ENCODE peak calls at places on chromosomes 12 and 14, in four cellular contexts. Q is cardiac muscle cell, I is WERI-Rb-1, K is dorsolateral prefrontal cortex. G is an unnamed sample.

GRCh38 chr14:23348297-23348655 is 4.4 kb downstream of the SLC22A17 start:
- DNase-seq in Q (no peak), I (no peak), K (no peak), G (no peak)

GRCh38 chr12:91777268-91777997 is 368.2 kb downstream of the BTG1 start:
- DNase-seq in Q (no peak), I (no peak), K (no peak), G (no peak)

GRCh38 chr14:66435683-66436082 is 50.5 kb upstream of the CCDC196 start:
- DNase-seq in Q (no peak), I (no peak), K (no peak), G (no peak)

GRCh38 chr12:10364839-10365681 is 24.8 kb downstream of the KLRK1 start:
- DNase-seq in Q (peak), I (no peak), K (peak), G (peak)

GRCh38 chr14:53458368-53458814 is 305.3 kb upstream of the DDHD1 start:
- DNase-seq in Q (peak), I (no peak), K (no peak), G (no peak)

GRCh38 chr14:61033024-61033423 is 52.0 kb downstream of the SLC38A6 start:
- DNase-seq in Q (no peak), I (no peak), K (no peak), G (no peak)

GRCh38 chr12:5562581-5562980 is 130.7 kb downstream of the NTF3 start:
- DNase-seq in Q (no peak), I (no peak), K (no peak), G (no peak)

GRCh38 chr12:117594481-117594880 is 233.1 kb upstream of the NOS1 start:
- DNase-seq in Q (no peak), I (no peak), K (no peak), G (no peak)

GRCh38 chr12:22625671-22626251 is 790 bp downstream of the ETNK1 start:
- DNase-seq in Q (peak), I (peak), K (peak), G (no peak)

GRCh38 chr12:87469295-87469694 is 559.9 kb downstream of the C12orf50 start:
- DNase-seq in Q (peak), I (no peak), K (no peak), G (no peak)

GRCh38 chr12:14958361-14959125 is 2.9 kb downstream of the ARHGDIB start:
- DNase-seq in Q (no peak), I (no peak), K (no peak), G (no peak)

GRCh38 chr14:78666336-78667056 is 496.3 kb downstream of the NRXN3 start:
- DNase-seq in Q (no peak), I (no peak), K (no peak), G (no peak)

GRCh38 chr12:58364389-58365086 is 423.2 kb downstream of the ATP23 start:
- DNase-seq in Q (peak), I (no peak), K (no peak), G (no peak)

GRCh38 chr14:78790262-78790661 is 620.1 kb downstream of the NRXN3 start:
- DNase-seq in Q (no peak), I (peak), K (no peak), G (no peak)

GRCh38 chr12:75658826-75659823 is 147.7 kb upstream of the KRR1 start:
- DNase-seq in Q (peak), I (no peak), K (no peak), G (no peak)

GRCh38 chr12:102526701-102527100 is 46.3 kb upstream of the IGF1 start:
- DNase-seq in Q (peak), I (no peak), K (no peak), G (no peak)

GRCh38 chr14:77467801-77468200 is 9.9 kb downstream of the AHSA1 start:
- DNase-seq in Q (no peak), I (no peak), K (no peak), G (no peak)

GRCh38 chr12:122749569-122750332 is 2.9 kb upstream of the DENR start:
- DNase-seq in Q (no peak), I (no peak), K (no peak), G (peak)

GRCh38 chr12:131432532-131433260 is 278.2 kb upstream of the SFSWAP start:
- DNase-seq in Q (no peak), I (no peak), K (no peak), G (no peak)

DNA sequence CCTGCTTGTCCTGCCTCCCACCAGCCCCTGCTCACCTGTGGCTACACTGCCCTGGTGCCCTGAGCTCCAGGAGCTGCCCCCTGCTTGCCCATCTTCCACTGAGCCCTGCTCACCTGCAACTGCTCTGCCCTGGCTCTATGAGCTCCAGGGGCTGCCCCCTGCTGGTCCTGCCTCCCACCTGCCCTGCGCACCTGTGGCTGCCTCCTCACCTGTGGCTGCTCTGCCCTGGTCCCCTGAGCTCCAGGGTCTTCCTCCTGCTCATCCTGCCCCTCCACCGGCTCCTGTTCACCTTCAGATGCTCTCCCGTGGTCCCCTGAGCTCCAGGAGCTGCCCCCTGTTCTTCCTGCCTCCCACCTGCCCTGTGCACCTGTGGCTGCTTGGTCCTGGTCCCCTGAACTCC is 247.6 kb downstream of the TMEM121 start:
- DNase-seq in Q (no peak), I (no peak), K (no peak), G (no peak)
- TF ChIP-seq CTCF in Q (no peak), I (peak), K (no peak), G (peak)

DNA sequence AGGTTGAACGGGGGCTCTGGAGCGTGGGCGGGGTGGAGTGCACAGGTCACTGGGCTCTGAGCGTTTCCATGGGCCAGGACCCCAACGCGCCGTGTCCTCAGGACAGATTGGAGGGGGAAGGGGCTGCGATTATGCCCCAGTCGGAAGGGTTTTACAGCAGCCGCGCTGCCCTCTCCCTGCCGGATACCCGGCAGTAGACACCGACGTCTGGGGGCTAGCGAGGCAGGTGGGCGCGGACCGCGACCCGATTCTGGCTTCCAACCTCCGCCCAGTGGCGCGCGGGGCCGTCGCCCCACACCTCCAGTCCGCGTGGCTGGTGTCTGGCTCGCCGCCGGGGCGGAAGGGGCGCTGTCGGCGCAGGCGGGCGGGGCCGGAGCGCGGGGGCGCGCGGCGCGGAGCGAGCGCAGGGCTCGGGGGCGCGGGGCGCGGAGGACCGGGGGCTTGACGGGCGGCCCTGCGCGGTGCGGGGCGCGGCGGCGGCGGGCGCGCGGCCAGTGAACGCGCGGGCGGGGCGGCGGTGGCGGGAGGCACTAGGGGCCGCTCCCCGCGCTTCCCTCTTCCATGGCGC is 2.4 kb upstream of the KIF26A start:
- DNase-seq in Q (no peak), I (peak), K (no peak), G (no peak)
- TF ChIP-seq CTCF in Q (no peak), I (peak), K (no peak), G (no peak)

GRCh38 chr14:100629098-100629497 is 41.9 kb upstream of the BEGAIN start:
- DNase-seq in Q (no peak), I (no peak), K (no peak), G (no peak)
- TF ChIP-seq CTCF in Q (no peak), I (no peak), K (no peak), G (no peak)

GRCh38 chr14:74980398-74980745 is 22.3 kb upstream of the EIF2B2 start:
- DNase-seq in Q (no peak), I (no peak), K (no peak), G (no peak)

GRCh38 chr14:74978416-74978947 is 23.1 kb upstream of the PGF start:
- DNase-seq in Q (no peak), I (no peak), K (no peak), G (no peak)

GRCh38 chr14:74980746-74981661 is 21.7 kb upstream of the EIF2B2 start:
- DNase-seq in Q (peak), I (peak), K (no peak), G (no peak)

GRCh38 chr14:74979029-74979428 is 23.6 kb upstream of the PGF start:
- DNase-seq in Q (no peak), I (no peak), K (no peak), G (no peak)

DNA sequence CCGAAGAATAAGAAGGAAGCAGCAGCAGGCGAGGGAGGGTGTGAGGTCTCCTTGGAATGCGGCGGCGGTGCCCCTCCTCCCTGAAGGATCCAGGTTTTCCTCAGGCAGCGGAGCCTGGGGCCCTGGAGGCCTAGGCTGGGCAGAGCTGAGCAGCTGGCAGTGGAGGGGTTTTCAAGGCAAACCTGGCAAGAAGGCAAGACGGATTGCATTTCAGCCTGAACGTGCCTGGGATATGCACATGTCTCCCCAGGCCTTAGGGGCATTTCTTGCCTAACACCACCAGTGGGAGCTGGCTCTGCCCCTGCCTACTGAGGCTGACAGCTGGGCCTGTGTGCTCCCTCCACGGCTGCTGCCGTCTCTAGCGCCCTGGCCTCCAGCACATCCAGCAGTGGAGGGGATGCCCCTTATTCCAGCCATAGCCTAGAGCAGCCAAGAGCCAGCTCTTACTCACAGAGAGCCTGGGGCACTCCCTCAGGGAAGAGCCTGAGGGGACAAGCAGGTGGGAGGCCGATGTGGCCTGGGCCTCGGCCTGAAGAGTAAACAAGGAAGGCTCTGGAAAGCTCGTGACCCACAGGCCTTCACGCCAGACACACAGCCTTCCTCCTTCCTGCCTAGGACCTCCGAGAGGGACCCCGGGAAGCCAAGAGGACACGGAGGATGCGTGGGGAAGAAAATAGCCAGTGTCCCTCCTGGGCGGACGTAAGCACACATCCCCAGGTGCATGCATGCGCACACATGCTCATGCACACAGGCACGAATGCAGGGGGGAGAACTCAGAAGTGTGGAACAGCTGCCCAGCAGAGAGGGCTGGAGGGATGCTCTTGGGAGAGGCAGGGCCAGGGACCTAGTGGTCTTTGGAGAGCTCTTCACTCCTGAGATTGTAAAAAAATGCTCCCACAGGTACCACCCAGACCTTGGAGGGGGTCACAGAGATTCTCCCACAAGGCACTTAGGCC is 23.0 kb upstream of the EIF2B2 start:
- DNase-seq in Q (peak), I (peak), K (no peak), G (no peak)
- TF ChIP-seq CTCF in Q (peak), I (peak), K (no peak), G (no peak)

GRCh38 chr12:104669057-104669770 is 212.5 kb downstream of the CHST11 start:
- DNase-seq in Q (peak), I (no peak), K (peak), G (no peak)
- TF ChIP-seq CTCF in Q (peak), I (peak), K (peak), G (peak)

GRCh38 chr14:51093371-51094281 is 1.3 kb downstream of the TRIM9 start:
- DNase-seq in Q (peak), I (peak), K (peak), G (no peak)
- TF ChIP-seq CTCF in Q (peak), I (peak), K (peak), G (no peak)

DNA sequence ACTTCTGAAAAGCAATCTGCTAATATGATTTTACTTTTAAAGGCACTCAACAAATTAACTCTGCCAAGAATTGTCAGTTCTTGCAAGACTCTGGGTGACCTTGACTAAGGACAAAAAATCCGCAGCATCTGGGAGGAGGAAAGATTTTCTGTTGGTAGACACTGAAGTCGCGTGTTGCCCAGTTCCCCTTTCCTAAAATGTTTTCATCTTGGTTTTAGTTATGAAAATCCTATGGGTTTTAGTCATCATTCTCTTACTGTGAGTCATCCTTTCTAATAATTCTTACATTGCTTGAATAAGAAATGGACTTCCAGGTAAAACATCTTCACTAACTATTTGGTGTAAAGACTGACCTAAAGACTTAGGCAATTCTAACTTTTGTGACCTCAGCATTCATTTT is 9.1 kb downstream of the GSG1 start:
- DNase-seq in Q (peak), I (peak), K (no peak), G (no peak)
- TF ChIP-seq CTCF in Q (no peak), I (no peak), K (no peak), G (no peak)

GRCh38 chr12:112855375-112855774 is 51.4 kb upstream of the OAS1 start:
- DNase-seq in Q (no peak), I (no peak), K (no peak), G (no peak)
- TF ChIP-seq CTCF in Q (peak), I (peak), K (no peak), G (peak)

GRCh38 chr12:54210400-54210790 is 21.6 kb upstream of the SMUG1 start:
- DNase-seq in Q (no peak), I (no peak), K (no peak), G (no peak)

GRCh38 chr12:54206807-54207206 is 18.0 kb upstream of the SMUG1 start:
- DNase-seq in Q (no peak), I (peak), K (no peak), G (no peak)

GRCh38 chr12:54207539-54208267 is 18.9 kb upstream of the SMUG1 start:
- DNase-seq in Q (peak), I (peak), K (peak), G (no peak)

GRCh38 chr12:54211920-54212319 is 23.1 kb upstream of the SMUG1 start:
- DNase-seq in Q (no peak), I (no peak), K (no peak), G (no peak)

DNA sequence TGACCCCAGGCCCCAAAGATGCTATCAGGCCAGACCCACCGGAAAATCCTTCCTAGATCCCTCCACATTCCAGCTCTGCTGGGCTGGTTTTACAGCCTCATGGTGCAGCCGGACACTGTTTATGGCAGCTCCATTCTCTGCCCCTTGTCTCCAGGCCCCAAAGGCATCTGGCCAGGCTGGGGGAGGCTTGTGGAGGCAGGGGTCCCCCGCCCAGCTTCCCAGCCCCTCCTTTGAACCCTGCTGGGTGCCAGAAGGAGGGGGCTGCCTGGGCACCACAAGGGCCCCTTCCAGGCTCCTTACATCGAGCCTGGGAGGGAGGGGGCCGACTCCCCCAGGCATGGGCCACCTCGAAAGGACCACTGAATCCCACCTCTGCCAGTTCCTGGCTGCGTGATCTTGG is 19.8 kb upstream of the SMUG1 start:
- DNase-seq in Q (no peak), I (no peak), K (no peak), G (no peak)
- TF ChIP-seq CTCF in Q (no peak), I (no peak), K (no peak), G (no peak)